ENCODE peak calls at places on chromosome 10, in four cellular contexts. E, K, L and O are unnamed samples.

GRCh38 chr10:21649441-21649872 is 115.4 kb downstream of the MLLT10 start:
- DNase-seq in E (no peak), K (no peak), L (no peak), O (no peak)

GRCh38 chr10:111698711-111699110 is 484.9 kb downstream of the GPAM start:
- DNase-seq in E (no peak), L (no peak), K (no peak), O (peak)

GRCh38 chr10:34670101-34670500 is 145.0 kb downstream of the PARD3 start:
- DNase-seq in K (no peak), E (no peak), L (no peak), O (no peak)

GRCh38 chr10:123570898-123571515 is 95.1 kb upstream of the GPR26 start:
- DNase-seq in K (no peak), L (no peak), E (no peak), O (no peak)

GRCh38 chr10:69064762-69065328 is 23.1 kb upstream of the SRGN start:
- DNase-seq in K (no peak), E (peak), L (no peak), O (no peak)

GRCh38 chr10:35178305-35178704 is 51.7 kb downstream of the CREM start:
- DNase-seq in E (no peak), K (no peak), L (no peak), O (no peak)

GRCh38 chr10:707456-707855 is 18.0 kb upstream of the DIP2C start:
- DNase-seq in E (no peak), K (no peak), L (no peak), O (no peak)

GRCh38 chr10:14023612-14024348 is 306.9 kb downstream of the FRMD4A start:
- DNase-seq in K (no peak), L (no peak), E (no peak), O (no peak)

GRCh38 chr10:61662794-61663259 is at the start of gene CABCOCO1:
- DNase-seq in L (no peak), K (peak), E (peak), O (peak)

GRCh38 chr10:24414597-24414996 is 205.7 kb downstream of the KIAA1217 start:
- DNase-seq in K (no peak), E (no peak), L (no peak), O (no peak)

GRCh38 chr10:66925896-66926719 is at the start of gene LRRTM3:
- DNase-seq in E (peak), L (peak), K (no peak), O (peak)

GRCh38 chr10:98610855-98611254 is 164.1 kb upstream of the HPS1 start:
- DNase-seq in E (no peak), K (no peak), L (no peak), O (no peak)

GRCh38 chr10:46553238-46554049 is 3.0 kb downstream of the GPRIN2 start:
- DNase-seq in E (no peak), L (peak), K (no peak), O (no peak)

GRCh38 chr10:28281726-28282325 is 21.0 kb downstream of the MPP7 start:
- DNase-seq in E (no peak), L (no peak), K (no peak), O (no peak)

GRCh38 chr10:29795856-29796255 is 161.1 kb upstream of the SVIL start:
- DNase-seq in K (no peak), L (no peak), E (no peak), O (peak)

GRCh38 chr10:121498071-121498470 is 100.2 kb downstream of the FGFR2 start:
- DNase-seq in E (no peak), K (no peak), L (no peak), O (no peak)

GRCh38 chr10:71963756-71964668 is at the start of gene CHST3:
- DNase-seq in K (peak), E (peak), L (no peak), O (peak)